ENCODE peak calls at places on chromosome 13, in eight cellular contexts. One of them, this sample, is unnamed.
A peak's percentile ranks its signal among the peaks of the same experiment; 100 is the strongest.

GRCh38 chr13:98575876-98576214 is 1.1 kb downstream of the STK24 start:
- DNase-seq in effector CD4-positive, alpha-beta T cell: no peak
- DNase-seq in stimulated activated CD4-positive, alpha-beta T cell treated with anti-CD3 and anti-CD28 coated beads, Interleukin-15, amount 100 ng/mL, for 1 hour: no peak
- DNase-seq in NCI-H1048: no peak
- DNase-seq in activated CD4-positive, alpha-beta T cell treated with anti-CD3 and anti-CD28 coated beads for 1 hour: no peak
- DNase-seq in PC-3: no peak
- DNase-seq in CD8-positive, alpha-beta T cell: no peak
- DNase-seq in T-helper 17 cell: no peak
- DNase-seq in this sample: no peak

GRCh38 chr13:30576528-30576927 is 41.2 kb upstream of the USPL1 start:
- DNase-seq in activated CD4-positive, alpha-beta T cell treated with anti-CD3 and anti-CD28 coated beads for 1 hour: peak; percentile 23
- DNase-seq in T-helper 17 cell: peak; percentile 39
- DNase-seq in CD8-positive, alpha-beta T cell: peak; percentile 32
- DNase-seq in effector CD4-positive, alpha-beta T cell: peak; percentile 45
- DNase-seq in stimulated activated CD4-positive, alpha-beta T cell treated with anti-CD3 and anti-CD28 coated beads, Interleukin-15, amount 100 ng/mL, for 1 hour: peak; percentile 8
- DNase-seq in NCI-H1048: no peak
- DNase-seq in PC-3: peak; percentile 27
- DNase-seq in this sample: no peak

GRCh38 chr13:108215428-108215827 is at the start of gene LIG4:
- DNase-seq in stimulated activated CD4-positive, alpha-beta T cell treated with anti-CD3 and anti-CD28 coated beads, Interleukin-15, amount 100 ng/mL, for 1 hour: peak; percentile 83
- DNase-seq in NCI-H1048: peak; percentile 86
- DNase-seq in T-helper 17 cell: peak; percentile 91
- DNase-seq in PC-3: peak; percentile 89
- DNase-seq in effector CD4-positive, alpha-beta T cell: peak; percentile 92
- DNase-seq in activated CD4-positive, alpha-beta T cell treated with anti-CD3 and anti-CD28 coated beads for 1 hour: peak; percentile 89
- DNase-seq in CD8-positive, alpha-beta T cell: peak; percentile 90
- DNase-seq in this sample: peak; percentile 98

GRCh38 chr13:49308977-49309408 is 61.3 kb downstream of the CDADC1 start:
- DNase-seq in activated CD4-positive, alpha-beta T cell treated with anti-CD3 and anti-CD28 coated beads for 1 hour: no peak
- DNase-seq in stimulated activated CD4-positive, alpha-beta T cell treated with anti-CD3 and anti-CD28 coated beads, Interleukin-15, amount 100 ng/mL, for 1 hour: no peak
- DNase-seq in PC-3: no peak
- DNase-seq in NCI-H1048: no peak
- DNase-seq in effector CD4-positive, alpha-beta T cell: no peak
- DNase-seq in CD8-positive, alpha-beta T cell: no peak
- DNase-seq in T-helper 17 cell: no peak
- DNase-seq in this sample: no peak

GRCh38 chr13:83048419-83048818 is 833.9 kb downstream of the SLITRK1 start:
- DNase-seq in activated CD4-positive, alpha-beta T cell treated with anti-CD3 and anti-CD28 coated beads for 1 hour: no peak
- DNase-seq in CD8-positive, alpha-beta T cell: no peak
- DNase-seq in effector CD4-positive, alpha-beta T cell: no peak
- DNase-seq in PC-3: peak; percentile 56
- DNase-seq in stimulated activated CD4-positive, alpha-beta T cell treated with anti-CD3 and anti-CD28 coated beads, Interleukin-15, amount 100 ng/mL, for 1 hour: no peak
- DNase-seq in T-helper 17 cell: no peak
- DNase-seq in NCI-H1048: no peak
- DNase-seq in this sample: peak; percentile 2

GRCh38 chr13:71605744-71606143 is 261.3 kb downstream of the DACH1 start:
- DNase-seq in effector CD4-positive, alpha-beta T cell: no peak
- DNase-seq in CD8-positive, alpha-beta T cell: no peak
- DNase-seq in activated CD4-positive, alpha-beta T cell treated with anti-CD3 and anti-CD28 coated beads for 1 hour: no peak
- DNase-seq in NCI-H1048: no peak
- DNase-seq in stimulated activated CD4-positive, alpha-beta T cell treated with anti-CD3 and anti-CD28 coated beads, Interleukin-15, amount 100 ng/mL, for 1 hour: no peak
- DNase-seq in PC-3: no peak
- DNase-seq in T-helper 17 cell: no peak
- DNase-seq in this sample: no peak

GRCh38 chr13:74683411-74683810 is 549.2 kb upstream of the KLF12 start:
- DNase-seq in T-helper 17 cell: no peak
- DNase-seq in effector CD4-positive, alpha-beta T cell: no peak
- DNase-seq in CD8-positive, alpha-beta T cell: no peak
- DNase-seq in activated CD4-positive, alpha-beta T cell treated with anti-CD3 and anti-CD28 coated beads for 1 hour: no peak
- DNase-seq in stimulated activated CD4-positive, alpha-beta T cell treated with anti-CD3 and anti-CD28 coated beads, Interleukin-15, amount 100 ng/mL, for 1 hour: no peak
- DNase-seq in NCI-H1048: no peak
- DNase-seq in PC-3: peak; percentile 31
- DNase-seq in this sample: no peak

GRCh38 chr13:33610471-33611015 is 207.4 kb upstream of the RFC3 start:
- DNase-seq in NCI-H1048: peak; percentile 1
- DNase-seq in PC-3: no peak
- DNase-seq in CD8-positive, alpha-beta T cell: peak; percentile 12
- DNase-seq in activated CD4-positive, alpha-beta T cell treated with anti-CD3 and anti-CD28 coated beads for 1 hour: peak; percentile 17
- DNase-seq in T-helper 17 cell: peak; percentile 40
- DNase-seq in stimulated activated CD4-positive, alpha-beta T cell treated with anti-CD3 and anti-CD28 coated beads, Interleukin-15, amount 100 ng/mL, for 1 hour: peak; percentile 25
- DNase-seq in effector CD4-positive, alpha-beta T cell: peak; percentile 33
- DNase-seq in this sample: no peak

GRCh38 chr13:31862828-31863227 is 123.5 kb downstream of the RXFP2 start:
- DNase-seq in PC-3: no peak
- DNase-seq in NCI-H1048: no peak
- DNase-seq in stimulated activated CD4-positive, alpha-beta T cell treated with anti-CD3 and anti-CD28 coated beads, Interleukin-15, amount 100 ng/mL, for 1 hour: no peak
- DNase-seq in effector CD4-positive, alpha-beta T cell: no peak
- DNase-seq in T-helper 17 cell: no peak
- DNase-seq in activated CD4-positive, alpha-beta T cell treated with anti-CD3 and anti-CD28 coated beads for 1 hour: no peak
- DNase-seq in CD8-positive, alpha-beta T cell: no peak
- DNase-seq in this sample: no peak

GRCh38 chr13:82654851-82655517 is 1227.3 kb downstream of the SLITRK1 start:
- DNase-seq in activated CD4-positive, alpha-beta T cell treated with anti-CD3 and anti-CD28 coated beads for 1 hour: no peak
- DNase-seq in stimulated activated CD4-positive, alpha-beta T cell treated with anti-CD3 and anti-CD28 coated beads, Interleukin-15, amount 100 ng/mL, for 1 hour: no peak
- DNase-seq in CD8-positive, alpha-beta T cell: no peak
- DNase-seq in T-helper 17 cell: no peak
- DNase-seq in NCI-H1048: no peak
- DNase-seq in PC-3: no peak
- DNase-seq in effector CD4-positive, alpha-beta T cell: no peak
- DNase-seq in this sample: peak; percentile 14

GRCh38 chr13:101053694-101054093 is 362.6 kb downstream of the NALCN start:
- DNase-seq in activated CD4-positive, alpha-beta T cell treated with anti-CD3 and anti-CD28 coated beads for 1 hour: no peak
- DNase-seq in T-helper 17 cell: no peak
- DNase-seq in effector CD4-positive, alpha-beta T cell: no peak
- DNase-seq in stimulated activated CD4-positive, alpha-beta T cell treated with anti-CD3 and anti-CD28 coated beads, Interleukin-15, amount 100 ng/mL, for 1 hour: no peak
- DNase-seq in NCI-H1048: no peak
- DNase-seq in CD8-positive, alpha-beta T cell: no peak
- DNase-seq in PC-3: no peak
- DNase-seq in this sample: no peak

GRCh38 chr13:60482012-60482411 is 85.0 kb downstream of the TDRD3 start:
- DNase-seq in activated CD4-positive, alpha-beta T cell treated with anti-CD3 and anti-CD28 coated beads for 1 hour: no peak
- DNase-seq in stimulated activated CD4-positive, alpha-beta T cell treated with anti-CD3 and anti-CD28 coated beads, Interleukin-15, amount 100 ng/mL, for 1 hour: no peak
- DNase-seq in CD8-positive, alpha-beta T cell: no peak
- DNase-seq in T-helper 17 cell: no peak
- DNase-seq in PC-3: no peak
- DNase-seq in NCI-H1048: no peak
- DNase-seq in effector CD4-positive, alpha-beta T cell: no peak
- DNase-seq in this sample: no peak

GRCh38 chr13:46553886-46554855 is 1.2 kb downstream of the LRCH1 start:
- DNase-seq in stimulated activated CD4-positive, alpha-beta T cell treated with anti-CD3 and anti-CD28 coated beads, Interleukin-15, amount 100 ng/mL, for 1 hour: peak; percentile 31
- DNase-seq in NCI-H1048: no peak
- DNase-seq in CD8-positive, alpha-beta T cell: peak; percentile 47
- DNase-seq in T-helper 17 cell: peak; percentile 54
- DNase-seq in activated CD4-positive, alpha-beta T cell treated with anti-CD3 and anti-CD28 coated beads for 1 hour: peak; percentile 40
- DNase-seq in effector CD4-positive, alpha-beta T cell: peak; percentile 55
- DNase-seq in PC-3: peak; percentile 78
- DNase-seq in this sample: peak; percentile 74

GRCh38 chr13:31054632-31055031 is 107.1 kb downstream of the HSPH1 start:
- DNase-seq in effector CD4-positive, alpha-beta T cell: no peak
- DNase-seq in NCI-H1048: no peak
- DNase-seq in PC-3: no peak
- DNase-seq in T-helper 17 cell: no peak
- DNase-seq in CD8-positive, alpha-beta T cell: no peak
- DNase-seq in activated CD4-positive, alpha-beta T cell treated with anti-CD3 and anti-CD28 coated beads for 1 hour: no peak
- DNase-seq in stimulated activated CD4-positive, alpha-beta T cell treated with anti-CD3 and anti-CD28 coated beads, Interleukin-15, amount 100 ng/mL, for 1 hour: no peak
- DNase-seq in this sample: no peak

GRCh38 chr13:43021926-43022670 is 1.3 kb upstream of the DNAJC15 start:
- DNase-seq in T-helper 17 cell: no peak
- DNase-seq in NCI-H1048: no peak
- DNase-seq in PC-3: no peak
- DNase-seq in CD8-positive, alpha-beta T cell: no peak
- DNase-seq in effector CD4-positive, alpha-beta T cell: no peak
- DNase-seq in activated CD4-positive, alpha-beta T cell treated with anti-CD3 and anti-CD28 coated beads for 1 hour: no peak
- DNase-seq in stimulated activated CD4-positive, alpha-beta T cell treated with anti-CD3 and anti-CD28 coated beads, Interleukin-15, amount 100 ng/mL, for 1 hour: no peak
- DNase-seq in this sample: no peak

GRCh38 chr13:77516342-77516789 is 19.1 kb upstream of the SCEL start:
- DNase-seq in CD8-positive, alpha-beta T cell: no peak
- DNase-seq in T-helper 17 cell: no peak
- DNase-seq in effector CD4-positive, alpha-beta T cell: no peak
- DNase-seq in activated CD4-positive, alpha-beta T cell treated with anti-CD3 and anti-CD28 coated beads for 1 hour: no peak
- DNase-seq in NCI-H1048: no peak
- DNase-seq in stimulated activated CD4-positive, alpha-beta T cell treated with anti-CD3 and anti-CD28 coated beads, Interleukin-15, amount 100 ng/mL, for 1 hour: no peak
- DNase-seq in PC-3: peak; percentile 82
- DNase-seq in this sample: peak; percentile 14

This sample was measured in AG20443.